ENCODE peak calls at places on chromosome 6, in four cellular contexts. A, W, L and Q are unnamed samples.

GRCh38 chr6:163021054-163021453 is 293.3 kb downstream of the PACRG start:
- DNase-seq in W (no peak), A (no peak), L (no peak), Q (no peak)

GRCh38 chr6:44201638-44202303 is 15.0 kb upstream of the MYMX start:
- DNase-seq in L (no peak), A (no peak), W (no peak), Q (no peak)

GRCh38 chr6:41583576-41583975 is 37.4 kb downstream of the FOXP4 start:
- DNase-seq in W (no peak), L (no peak), A (no peak), Q (no peak)

GRCh38 chr6:153312633-153313032 is 181.6 kb upstream of the RGS17 start:
- DNase-seq in A (peak), L (no peak), W (no peak), Q (peak)

GRCh38 chr6:79167931-79168694 is 66.4 kb downstream of the HMGN3 start:
- DNase-seq in W (no peak), A (no peak), L (no peak), Q (peak)

GRCh38 chr6:89984926-89985743 is 90.9 kb downstream of the GJA10 start:
- DNase-seq in L (no peak), W (no peak), A (no peak), Q (peak)

GRCh38 chr6:99178168-99178567 is 171.3 kb downstream of the FAXC start:
- DNase-seq in A (no peak), W (no peak), L (no peak), Q (no peak)

GRCh38 chr6:1600764-1601615 is 8.7 kb upstream of the FOXC1 start:
- DNase-seq in A (no peak), L (no peak), W (no peak), Q (no peak)

GRCh38 chr6:16511048-16511660 is 250.1 kb downstream of the ATXN1 start:
- DNase-seq in L (peak), W (no peak), A (peak), Q (peak)

GRCh38 chr6:7939186-7939863 is 28.7 kb upstream of the TXNDC5 start:
- DNase-seq in A (no peak), W (no peak), L (no peak), Q (peak)

GRCh38 chr6:1659816-1660215 is 50.1 kb downstream of the FOXC1 start:
- DNase-seq in L (no peak), W (no peak), A (no peak), Q (no peak)

GRCh38 chr6:119172813-119173212 is 94.3 kb upstream of the FAM184A start:
- DNase-seq in W (no peak), L (no peak), A (no peak), Q (no peak)

GRCh38 chr6:54786154-54786553 is 60.4 kb upstream of the FAM83B start:
- DNase-seq in W (no peak), L (no peak), A (no peak), Q (no peak)

GRCh38 chr6:65708162-65708561 is 1.1 kb upstream of the EYS start:
- DNase-seq in L (no peak), A (no peak), W (no peak), Q (no peak)

GRCh38 chr6:145815351-145815772 is 767 bp upstream of the FBXO30 start:
- DNase-seq in W (no peak), L (no peak), A (no peak), Q (no peak)

GRCh38 chr6:11245406-11245990 is 13.0 kb upstream of the NEDD9 start:
- DNase-seq in L (no peak), W (no peak), A (no peak), Q (peak)

GRCh38 chr6:11430036-11430435 is 107.5 kb upstream of the TMEM170B start:
- DNase-seq in L (no peak), W (no peak), A (no peak), Q (peak)

GRCh38 chr6:113644861-113645575 is 212.1 kb upstream of the MARCKS start:
- DNase-seq in L (no peak), W (peak), A (no peak), Q (peak)

GRCh38 chr6:151975795-151976194 is 168.3 kb downstream of the ESR1 start:
- DNase-seq in L (no peak), A (no peak), W (no peak), Q (no peak)

GRCh38 chr6:30570760-30571084 is 520 bp upstream of the ABCF1 start:
- DNase-seq in L (no peak), A (no peak), W (no peak), Q (no peak)

GRCh38 chr6:25629202-25629584 is 22.8 kb upstream of the SCGN start:
- DNase-seq in A (no peak), W (no peak), L (peak), Q (no peak)